ENCODE peak calls at places on chromosomes 7 and 10, in four cellular contexts. X is esophagus squamous epithelium, N is suprapubic skin, C is ovary. A is an unnamed sample.

GRCh38 chr7:22821702-22822485 is 755 bp downstream of the TOMM7 start:
- DNase-seq in N (no peak), C (no peak), X (no peak), A (peak)

GRCh38 chr10:69847883-69848282 is 46.2 kb downstream of the COL13A1 start:
- DNase-seq in X (no peak), N (no peak), C (no peak), A (no peak)

GRCh38 chr10:17406036-17406834 is 48.2 kb downstream of the ST8SIA6 start:
- DNase-seq in N (no peak), X (no peak), C (no peak), A (no peak)

GRCh38 chr7:129332354-129333056 is 101.7 kb upstream of the STRIP2 start:
- DNase-seq in C (no peak), X (no peak), N (no peak), A (no peak)

GRCh38 chr10:71927669-71928592 is 36.3 kb upstream of the CHST3 start:
- DNase-seq in C (no peak), N (no peak), X (no peak), A (no peak)

GRCh38 chr10:33334170-33334838 is at the start of gene NRP1:
- DNase-seq in N (no peak), X (no peak), C (peak), A (no peak)

GRCh38 chr10:27100800-27101347 is 580 bp upstream of the ANKRD26 start:
- DNase-seq in N (no peak), X (no peak), C (no peak), A (peak)

GRCh38 chr7:1290262-1291039 is 57.8 kb downstream of the UNCX start:
- DNase-seq in X (no peak), C (no peak), N (no peak), A (peak)

GRCh38 chr7:142407939-142408573 is 150.2 kb upstream of the PRSS58 start:
- DNase-seq in N (no peak), X (no peak), C (no peak), A (no peak)

GRCh38 chr7:55177589-55178261 is 158.9 kb downstream of the EGFR start:
- DNase-seq in X (no peak), N (no peak), C (peak), A (no peak)

GRCh38 chr10:97682042-97682441 is 5.0 kb downstream of the AVPI1 start:
- DNase-seq in X (no peak), C (no peak), N (no peak), A (no peak)

GRCh38 chr7:50661345-50662058 is 96.3 kb upstream of the DDC start:
- DNase-seq in C (no peak), N (no peak), X (no peak), A (peak)

GRCh38 chr10:74282151-74282852 is 131.3 kb downstream of the ADK start:
- DNase-seq in C (no peak), N (no peak), X (no peak), A (no peak)

GRCh38 chr10:95260909-95261552 is 29.8 kb downstream of the PDLIM1 start:
- DNase-seq in N (no peak), X (no peak), C (no peak), A (no peak)

GRCh38 chr10:93376372-93377296 is 105.5 kb downstream of the MYOF start:
- DNase-seq in N (no peak), X (no peak), C (peak), A (peak)

GRCh38 chr7:46527360-46527759 is 606.3 kb upstream of the IGFBP3 start:
- DNase-seq in N (no peak), C (no peak), X (no peak), A (no peak)

GRCh38 chr7:50685445-50686070 is 97.1 kb downstream of the GRB10 start:
- DNase-seq in C (no peak), X (no peak), N (no peak), A (no peak)

GRCh38 chr7:157397036-157397720 is 60.4 kb downstream of the DNAJB6 start:
- DNase-seq in C (no peak), N (no peak), X (no peak), A (no peak)

GRCh38 chr7:81447351-81447952 is 322.4 kb downstream of the HGF start:
- DNase-seq in C (no peak), X (no peak), N (no peak), A (no peak)

GRCh38 chr10:49177391-49178355 is 10.5 kb downstream of the TMEM273 start:
- DNase-seq in X (no peak), N (no peak), C (no peak), A (no peak)

GRCh38 chr10:114282526-114282925 is 43.5 kb downstream of the VWA2 start:
- DNase-seq in X (no peak), C (no peak), N (no peak), A (no peak)

GRCh38 chr7:27442446-27442845 is 199.8 kb downstream of the EVX1 start:
- DNase-seq in X (no peak), C (no peak), N (no peak), A (no peak)

GRCh38 chr10:128892005-128892404 is 575.0 kb upstream of the MGMT start:
- DNase-seq in C (no peak), N (no peak), X (no peak), A (no peak)

GRCh38 chr7:146902728-146903127 is 786.1 kb downstream of the CNTNAP2 start:
- DNase-seq in C (no peak), X (no peak), N (no peak), A (no peak)

GRCh38 chr7:64888901-64889685 is 14.0 kb upstream of the ZNF273 start:
- DNase-seq in N (no peak), C (peak), X (no peak), A (no peak)

GRCh38 chr7:30977896-30978564 is 14.3 kb downstream of the GHRHR start:
- DNase-seq in N (no peak), C (no peak), X (no peak), A (no peak)

GRCh38 chr7:135195968-135196629 is 15.2 kb downstream of the WDR91 start:
- DNase-seq in X (no peak), C (no peak), N (no peak), A (no peak)

GRCh38 chr10:28627102-28627501 is 50.2 kb upstream of the BAMBI start:
- DNase-seq in C (no peak), N (no peak), X (no peak), A (no peak)

GRCh38 chr10:89079991-89080390 is 89.4 kb downstream of the FAS start:
- DNase-seq in C (no peak), N (no peak), X (no peak), A (no peak)

GRCh38 chr10:116272497-116273221 is at the start of gene GFRA1:
- DNase-seq in X (no peak), N (peak), C (peak), A (no peak)

GRCh38 chr10:79188154-79188763 is 119.5 kb downstream of the ZMIZ1 start:
- DNase-seq in C (no peak), X (no peak), N (no peak), A (no peak)

GRCh38 chr10:59709472-59710125 is at the start of gene SLC16A9:
- DNase-seq in N (no peak), C (peak), X (no peak), A (peak)

GRCh38 chr7:158802535-158803199 is 26.6 kb downstream of the ESYT2 start:
- DNase-seq in C (no peak), X (no peak), N (no peak), A (no peak)

GRCh38 chr10:93671042-93671441 is 31.4 kb downstream of the FRA10AC1 start:
- DNase-seq in X (no peak), N (no peak), C (no peak), A (no peak)

GRCh38 chr7:151442776-151443496 is 3.0 kb upstream of the CRYGN start:
- DNase-seq in X (no peak), C (no peak), N (no peak), A (no peak)

GRCh38 chr7:151437866-151438516 is 1.9 kb downstream of the CRYGN start:
- DNase-seq in C (peak), N (peak), X (no peak), A (no peak)

GRCh38 chr7:151438864-151439601 is 908 bp downstream of the CRYGN start:
- DNase-seq in X (no peak), N (peak), C (peak), A (no peak)

GRCh38 chr7:151440799-151441443 is 980 bp upstream of the CRYGN start:
- DNase-seq in X (no peak), C (peak), N (peak), A (no peak)

GRCh38 chr7:151439855-151440798 is at the start of gene CRYGN:
- DNase-seq in N (peak), C (no peak), X (no peak), A (no peak)
- H3K4me3 ChIP-seq in N (peak), C (peak), X (peak), A (no peak)

GRCh38 chr10:55509168-55509567 is 708.1 kb upstream of the PCDH15 start:
- DNase-seq in C (no peak), X (no peak), N (no peak), A (no peak)
- H3K4me3 ChIP-seq in C (no peak), X (peak), N (no peak), A (no peak)

GRCh38 chr7:138204989-138205298 is 128.7 kb downstream of the AKR1D1 start:
- DNase-seq in C (no peak), X (no peak), N (no peak), A (no peak)
- H3K4me3 ChIP-seq in C (no peak), X (no peak), N (no peak), A (no peak)

DNA sequence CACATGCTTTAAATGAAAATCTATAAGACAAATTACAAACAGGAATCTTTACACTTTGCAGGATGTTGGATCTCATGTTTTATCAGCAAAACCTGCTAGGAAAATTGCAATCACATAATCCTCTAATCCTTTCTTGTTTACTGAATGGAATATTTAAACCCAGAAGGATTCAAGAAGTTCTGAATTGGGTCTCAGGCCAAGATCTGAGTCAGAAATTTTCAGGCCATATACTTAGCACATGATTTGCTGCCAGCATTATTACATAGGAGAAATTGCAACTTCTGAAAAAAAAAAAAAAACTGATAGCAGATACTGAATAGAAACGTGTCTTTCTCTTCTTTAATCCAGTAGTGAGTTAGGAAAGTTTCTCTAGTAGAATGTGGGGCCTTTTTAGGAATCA is 1005.3 kb upstream of the POT1 start:
- DNase-seq in N (no peak), C (no peak), X (no peak), A (no peak)
- H3K4me3 ChIP-seq in N (no peak), C (no peak), X (no peak), A (no peak)

DNA sequence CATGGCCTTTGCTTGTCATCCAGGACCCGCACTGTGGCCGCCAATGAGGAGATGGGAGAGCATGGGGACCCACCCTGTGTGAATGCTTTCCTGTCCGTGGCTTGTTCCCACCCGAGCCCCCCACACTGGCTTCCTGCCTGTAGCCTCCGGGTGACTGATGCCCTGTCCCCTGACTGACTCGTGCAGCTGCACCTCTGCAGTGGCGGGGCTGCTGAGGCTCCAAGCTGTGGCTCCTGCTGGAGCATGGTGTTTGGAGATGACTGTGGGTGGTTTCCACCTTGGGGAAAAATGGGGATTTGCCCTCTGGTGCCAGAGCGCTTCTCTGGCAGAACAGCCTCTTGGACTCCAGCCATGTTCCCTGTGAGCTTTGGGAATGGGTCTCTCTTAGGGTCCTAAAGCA is 2.1 kb downstream of the CAMK1D start:
- DNase-seq in N (no peak), C (no peak), X (no peak), A (no peak)
- H3K4me3 ChIP-seq in N (peak), C (no peak), X (peak), A (peak)

GRCh38 chr7:41700044-41700471 is 2.8 kb downstream of the INHBA start:
- DNase-seq in C (peak), X (no peak), N (no peak), A (no peak)

GRCh38 chr7:41699532-41699931 is 3.4 kb downstream of the INHBA start:
- DNase-seq in X (no peak), C (peak), N (no peak), A (no peak)

GRCh38 chr7:41696323-41696916 is 6.5 kb downstream of the INHBA start:
- DNase-seq in C (peak), X (no peak), N (peak), A (no peak)

GRCh38 chr7:41698726-41699125 is 4.2 kb downstream of the INHBA start:
- DNase-seq in N (no peak), X (no peak), C (no peak), A (no peak)

GRCh38 chr7:41698114-41698513 is 4.8 kb downstream of the INHBA start:
- DNase-seq in X (no peak), C (no peak), N (no peak), A (no peak)
- H3K4me3 ChIP-seq in X (peak), C (peak), N (peak), A (no peak)

GRCh38 chr7:76292206-76292573 is 10.3 kb upstream of the HSPB1 start:
- DNase-seq in N (no peak), X (no peak), C (no peak), A (no peak)

GRCh38 chr7:76291346-76292205 is 10.9 kb upstream of the HSPB1 start:
- DNase-seq in X (peak), C (peak), N (peak), A (peak)

GRCh38 chr7:76293407-76293901 is 9.0 kb upstream of the HSPB1 start:
- DNase-seq in C (no peak), X (no peak), N (no peak), A (no peak)

GRCh38 chr7:76296743-76297740 is 5.4 kb upstream of the HSPB1 start:
- DNase-seq in X (peak), C (peak), N (no peak), A (no peak)

DNA sequence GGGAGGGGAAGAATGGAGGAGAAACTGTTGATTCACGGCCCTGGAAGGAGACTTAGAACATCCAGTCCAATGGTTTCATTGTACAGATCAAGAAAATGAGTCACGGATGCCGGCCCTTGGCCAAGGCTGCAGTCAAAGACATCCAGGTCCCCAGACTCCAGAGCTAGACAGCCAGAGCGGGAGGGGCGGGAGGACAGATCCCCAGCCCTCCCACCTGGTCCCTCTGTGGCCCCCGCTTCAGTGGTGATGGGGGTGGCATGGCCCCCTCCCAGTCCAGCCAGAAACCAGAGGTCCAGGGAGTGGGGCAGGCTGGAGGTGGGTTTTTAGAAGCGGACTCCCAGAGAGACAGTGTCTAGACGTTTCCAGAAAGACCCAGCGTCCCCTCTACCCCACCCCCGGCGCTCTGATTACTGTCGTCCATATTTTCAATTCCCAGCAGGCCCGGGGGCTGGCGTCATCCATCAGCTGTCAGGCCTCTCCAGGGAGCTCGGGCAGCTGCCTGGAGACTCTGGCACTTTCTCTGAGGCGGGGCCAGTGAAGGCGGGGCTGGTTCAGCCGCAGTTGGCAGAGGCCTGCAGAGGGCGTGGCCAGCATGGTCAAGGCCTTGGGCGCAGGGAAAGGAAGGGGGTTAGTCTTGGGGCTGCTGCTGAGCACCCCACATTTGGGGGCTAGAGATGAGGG is 8.0 kb upstream of the HSPB1 start:
- DNase-seq in N (peak), X (peak), C (peak), A (no peak)
- H3K4me3 ChIP-seq in N (peak), X (peak), C (peak), A (no peak)